ENCODE peak calls at places on chromosomes 12 and 14, in five cellular contexts. P, G, V, L and X are unnamed samples.

GRCh38 chr14:105525861-105526780 is at the start of gene TMEM121:
- DNase-seq in P (peak; percentile 61), G (no peak), V (no peak), L (peak; percentile 79), X (no peak)

GRCh38 chr12:25806271-25806670 is 152.2 kb upstream of the RASSF8 start:
- DNase-seq in P (no peak), G (peak; percentile 37), V (no peak), L (no peak), X (no peak)

GRCh38 chr12:87509233-87509820 is 519.9 kb downstream of the C12orf50 start:
- DNase-seq in P (no peak), G (peak; percentile 60), V (peak; percentile 61), L (no peak), X (no peak)

GRCh38 chr12:26936559-26937442 is 980 bp downstream of the INTS13 start:
- DNase-seq in P (no peak), G (no peak), V (no peak), L (no peak), X (no peak)

GRCh38 chr12:3540387-3541320 is 49.7 kb downstream of the PRMT8 start:
- DNase-seq in P (no peak), G (no peak), V (no peak), L (no peak), X (no peak)

GRCh38 chr14:101028971-101029667 is 125.6 kb upstream of the RTL1 start:
- DNase-seq in P (peak; percentile 21), G (no peak), V (no peak), L (peak; percentile 46), X (no peak)

GRCh38 chr12:75954076-75954475 is 77.5 kb downstream of the PHLDA1 start:
- DNase-seq in P (no peak), G (peak; percentile 93), V (peak; percentile 94), L (no peak), X (no peak)

GRCh38 chr12:107019546-107019945 is 32.6 kb upstream of the MTERF2 start:
- DNase-seq in P (no peak), G (no peak), V (no peak), L (no peak), X (no peak)

GRCh38 chr12:11839093-11839641 is 189.7 kb downstream of the ETV6 start:
- DNase-seq in P (no peak), G (peak; percentile 85), V (peak; percentile 33), L (no peak), X (no peak)

GRCh38 chr14:100155049-100155621 is 4.3 kb downstream of the DEGS2 start:
- DNase-seq in P (no peak), G (peak; percentile 25), V (no peak), L (no peak), X (no peak)

GRCh38 chr14:59631237-59631636 is 54.6 kb upstream of the CCDC175 start:
- DNase-seq in P (no peak), G (peak; percentile 2), V (no peak), L (no peak), X (no peak)

GRCh38 chr14:101123639-101124525 is 220.4 kb upstream of the RTL1 start:
- DNase-seq in P (no peak), G (no peak), V (no peak), L (no peak), X (peak; percentile 28)

GRCh38 chr12:91858186-91858585 is 287.5 kb downstream of the BTG1 start:
- DNase-seq in P (no peak), G (no peak), V (no peak), L (no peak), X (no peak)

GRCh38 chr12:65891987-65892481 is 67.8 kb downstream of the HMGA2 start:
- DNase-seq in P (peak; percentile 73), G (peak; percentile 98), V (peak; percentile 97), L (no peak), X (peak; percentile 76)

GRCh38 chr12:67885370-67886169 is 103.7 kb upstream of the IFNG-AS1 start:
- DNase-seq in P (no peak), G (peak; percentile 9), V (no peak), L (no peak), X (no peak)

GRCh38 chr12:103877934-103878510 is 37.0 kb upstream of the NT5DC3 start:
- DNase-seq in P (no peak), G (peak; percentile 78), V (peak; percentile 63), L (no peak), X (peak; percentile 52)

GRCh38 chr12:98243190-98243589 is 272.2 kb upstream of the TMPO start:
- DNase-seq in P (no peak), G (no peak), V (no peak), L (no peak), X (no peak)

GRCh38 chr14:79432640-79433039 is 778.7 kb downstream of the DIO2 start:
- DNase-seq in P (no peak), G (no peak), V (no peak), L (no peak), X (no peak)

GRCh38 chr12:123269980-123270379 is 1.7 kb downstream of the CDK2AP1 start:
- DNase-seq in P (no peak), G (no peak), V (no peak), L (no peak), X (no peak)

GRCh38 chr12:27817761-27818160 is 37.7 kb upstream of the MANSC4 start:
- DNase-seq in P (no peak), G (no peak), V (no peak), L (no peak), X (no peak)

GRCh38 chr14:57390806-57391562 is 598 bp downstream of the NAA30 start:
- DNase-seq in P (no peak), G (peak; percentile 41), V (no peak), L (peak; percentile 92), X (no peak)

GRCh38 chr14:57390037-57390805 is at the start of gene NAA30:
- DNase-seq in P (peak; percentile 94), G (peak; percentile 96), V (peak; percentile 93), L (peak; percentile 99), X (peak; percentile 93)

GRCh38 chr14:57389646-57390036 is 745 bp upstream of the NAA30 start:
- DNase-seq in P (no peak), G (no peak), V (no peak), L (no peak), X (no peak)

GRCh38 chr14:57391609-57392195 is 1.3 kb downstream of the NAA30 start:
- DNase-seq in P (no peak), G (peak; percentile 13), V (peak; percentile 14), L (no peak), X (no peak)

DNA sequence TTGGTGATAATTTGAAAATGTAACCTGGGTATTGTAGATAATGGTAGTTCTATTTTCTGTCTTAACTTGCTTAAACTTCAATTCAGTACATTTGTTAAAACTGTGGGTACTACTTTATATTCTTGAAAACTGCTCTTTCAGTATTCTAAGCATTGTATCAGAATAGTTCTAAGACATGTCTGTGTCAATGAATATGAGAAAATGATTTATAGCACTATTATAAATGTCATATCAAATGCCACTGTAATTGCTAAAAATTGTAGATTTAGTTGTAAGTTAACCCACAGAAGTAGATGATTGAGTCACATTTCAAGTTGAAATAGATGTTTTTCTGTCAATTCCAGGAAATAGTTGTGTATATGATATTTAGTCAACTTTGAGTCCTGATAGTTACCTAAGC is 2.4 kb downstream of the NAA30 start:
- DNase-seq in P (no peak), G (no peak), V (no peak), L (no peak), X (no peak)
- H3K4me3 ChIP-seq in P (no peak overlapping the region), G (peak overlapping the region; percentile 89), V (no peak overlapping the region), L (peak overlapping the region; percentile 78), X (no peak overlapping the region)

DNA sequence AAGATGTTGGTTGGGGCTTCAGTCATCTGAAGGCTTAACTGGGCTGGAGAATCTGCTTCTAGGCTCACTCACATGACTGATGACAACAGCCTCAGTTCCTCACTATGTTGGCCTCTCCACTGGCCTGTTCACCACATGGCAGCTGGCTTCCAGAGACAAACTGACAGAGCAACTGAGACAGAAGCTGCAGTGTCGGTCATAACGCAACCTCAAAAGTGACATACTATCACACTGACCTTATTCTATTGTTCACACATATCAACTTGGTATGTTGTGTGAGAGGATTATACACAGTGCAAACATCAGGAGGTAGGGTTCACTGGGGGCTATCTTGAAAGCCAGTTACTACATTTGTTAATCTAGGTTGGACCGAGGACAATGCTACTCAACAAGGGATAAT is 92.9 kb downstream of the PAWR start:
- DNase-seq in P (no peak), G (no peak), V (no peak), L (no peak), X (no peak)
- TF ChIP-seq CTCF in P (no peak), G (no peak), V (no peak), L (no peak), X (no peak)

DNA sequence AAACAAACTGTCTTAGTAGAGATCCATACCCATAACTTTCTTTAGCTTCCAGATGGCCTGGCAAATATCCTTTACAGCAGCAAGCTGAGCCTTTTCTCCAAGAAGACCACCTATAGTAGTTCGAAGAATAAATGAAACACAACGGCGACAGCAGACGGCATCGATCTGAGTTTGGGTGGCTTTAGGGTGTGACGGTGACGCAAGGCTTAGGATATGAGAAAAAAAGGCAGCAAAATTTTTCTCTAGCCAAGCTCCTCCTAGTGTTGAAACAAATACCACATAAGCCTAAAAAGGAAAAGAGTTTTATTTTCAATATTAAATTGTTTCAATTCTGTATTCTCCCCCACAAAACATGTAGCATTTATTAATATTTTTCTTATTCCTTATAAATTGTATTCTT is 33.3 kb downstream of the HEATR5A start:
- DNase-seq in P (no peak), G (no peak), V (no peak), L (no peak), X (no peak)
- H3K36me3 ChIP-seq in P (no peaks in the 10 kb centered on the region), G (peaks cover 36% of the 10 kb centered on the region), V (peaks cover 15% of the 10 kb centered on the region), L (peaks cover 10% of the 10 kb centered on the region), X (peaks cover 7% of the 10 kb centered on the region)

DNA sequence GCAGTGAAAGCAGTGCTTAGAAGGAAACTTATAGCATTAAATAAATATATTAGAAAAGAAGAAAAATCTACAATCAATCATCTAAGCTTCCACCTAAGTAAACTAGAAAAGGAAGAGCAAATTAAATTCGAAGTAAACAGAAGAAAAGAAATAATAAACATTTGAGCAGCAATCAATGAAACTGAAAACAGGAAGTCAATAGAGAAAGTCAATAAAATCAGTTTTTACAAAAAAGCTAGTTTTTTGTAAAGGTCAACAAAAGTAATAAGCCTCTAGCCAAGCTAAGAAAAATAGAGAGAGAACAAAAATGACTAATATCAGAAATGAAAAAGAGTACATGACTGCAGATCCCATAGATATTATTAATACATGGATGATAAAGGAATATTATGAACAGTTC is 34.2 kb upstream of the KTN1 start:
- DNase-seq in P (no peak), G (no peak), V (no peak), L (no peak), X (no peak)
- H3K4me3 ChIP-seq in P (no peak overlapping the region), G (no peak overlapping the region), V (no peak overlapping the region), L (no peak overlapping the region), X (no peak overlapping the region)

DNA sequence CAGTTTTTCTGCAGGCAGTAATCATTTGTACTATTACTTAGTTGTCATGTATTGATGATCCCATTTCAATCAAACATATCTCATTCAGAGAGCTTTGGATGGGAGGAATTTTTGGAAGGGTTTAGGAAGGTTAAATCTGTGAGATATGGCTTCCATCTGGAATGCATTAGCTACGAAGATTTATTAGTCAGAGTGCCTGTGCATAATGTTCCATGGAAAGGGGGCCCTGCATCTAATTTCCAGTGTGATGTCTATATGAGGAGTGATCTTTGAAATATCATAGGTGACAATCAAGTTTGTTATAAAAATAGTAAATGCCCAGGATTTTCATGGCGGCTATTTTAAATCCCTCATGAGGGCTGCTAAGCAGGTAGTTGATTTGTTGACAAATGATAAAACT is 494.9 kb downstream of the EGLN3 start:
- DNase-seq in P (no peak), G (no peak), V (no peak), L (no peak), X (no peak)
- TF ChIP-seq CTCF in P (no peak), G (no peak), V (no peak), L (no peak), X (no peak)

GRCh38 chr12:110185626-110186025 is 61.5 kb downstream of the IFT81 start:
- DNase-seq in P (no peak), G (no peak), V (no peak), L (no peak), X (no peak)
- H3K36me3 ChIP-seq in P (no peaks in the 10 kb centered on the region), G (peaks cover 11% of the 10 kb centered on the region), V (peaks cover 8% of the 10 kb centered on the region), L (no peaks in the 10 kb centered on the region), X (peaks cover 5% of the 10 kb centered on the region)